ENCODE peak calls at places on chromosomes 11 and 22, in five cellular contexts. O is right lobe of liver, U is PC-3, B is AG04450, Q is cardiac muscle cell. K is an unnamed sample.

GRCh38 chr22:42693763-42694683 is 26.6 kb downstream of the A4GALT start:
- DNase-seq in O (no peak), U (no peak), B (no peak), Q (no peak), K (no peak)

GRCh38 chr22:27952091-27952490 is 33.0 kb upstream of the PITPNB start:
- DNase-seq in O (no peak), U (peak; percentile 4), B (peak; percentile 30), Q (no peak), K (no peak)

GRCh38 chr11:120375076-120375475 is 38.9 kb downstream of the ARHGEF12 start:
- DNase-seq in O (no peak), U (no peak), B (no peak), Q (no peak), K (no peak)

GRCh38 chr11:113663567-113663966 is 42.5 kb downstream of the TMPRSS5 start:
- DNase-seq in O (no peak), U (peak; percentile 62), B (no peak), Q (no peak), K (no peak)

GRCh38 chr11:28123151-28123571 is 15.0 kb downstream of the METTL15 start:
- DNase-seq in O (no peak), U (peak; percentile 58), B (no peak), Q (no peak), K (no peak)

GRCh38 chr11:119316729-119317591 is at the start of gene MCAM:
- DNase-seq in O (no peak), U (peak; percentile 53), B (no peak), Q (peak; percentile 82), K (no peak)

GRCh38 chr11:129286813-129287212 is 88.8 kb upstream of the BARX2 start:
- DNase-seq in O (no peak), U (peak; percentile 41), B (no peak), Q (no peak), K (no peak)

GRCh38 chr11:45332486-45332934 is 46.4 kb upstream of the SYT13 start:
- DNase-seq in O (no peak), U (no peak), B (no peak), Q (peak; percentile 67), K (peak; percentile 37)

GRCh38 chr11:127996825-127997224 is 590.5 kb downstream of the ETS1 start:
- DNase-seq in O (no peak), U (no peak), B (no peak), Q (no peak), K (no peak)

GRCh38 chr11:67364783-67365525 is 8.4 kb downstream of the CLCF1 start:
- DNase-seq in O (no peak), U (no peak), B (no peak), Q (no peak), K (no peak)

GRCh38 chr22:36010913-36011312 is 17.7 kb downstream of the RBFOX2 start:
- DNase-seq in O (no peak), U (peak; percentile 27), B (peak; percentile 55), Q (no peak), K (no peak)

GRCh38 chr11:43626798-43627197 is 53.7 kb upstream of the HSD17B12 start:
- DNase-seq in O (no peak), U (no peak), B (no peak), Q (no peak), K (no peak)

GRCh38 chr11:43632171-43632570 is 48.4 kb upstream of the HSD17B12 start:
- DNase-seq in O (no peak), U (peak; percentile 8), B (no peak), Q (no peak), K (no peak)

DNA sequence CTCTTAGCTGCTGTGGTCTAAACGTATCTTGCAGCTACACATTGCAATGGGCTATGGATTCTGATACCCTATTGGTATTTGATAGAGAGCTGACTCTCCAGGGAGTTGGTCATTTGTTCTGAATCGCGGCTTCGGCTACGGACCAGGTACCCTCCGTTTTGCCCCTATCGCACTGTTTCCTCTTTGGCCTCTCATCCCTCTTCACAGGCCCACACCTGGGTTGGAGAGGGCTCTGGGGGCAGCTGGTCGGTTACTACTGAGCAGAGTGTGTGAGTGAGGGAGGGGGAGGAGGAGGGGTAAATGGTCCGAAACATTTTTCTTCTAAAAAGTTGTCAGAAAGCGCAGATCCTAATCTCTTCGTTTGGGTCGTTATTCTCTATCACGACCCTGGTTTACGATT is 48.8 kb upstream of the HSD17B12 start:
- DNase-seq in O (no peak), U (no peak), B (no peak), Q (no peak), K (no peak)
- H3K27me3 ChIP-seq in O (no peaks in the 10 kb centered on the region), U (peaks cover 57% of the 10 kb centered on the region), B (peaks cover 4% of the 10 kb centered on the region), Q (peaks cover 24% of the 10 kb centered on the region), K (peaks cover 27% of the 10 kb centered on the region)

DNA sequence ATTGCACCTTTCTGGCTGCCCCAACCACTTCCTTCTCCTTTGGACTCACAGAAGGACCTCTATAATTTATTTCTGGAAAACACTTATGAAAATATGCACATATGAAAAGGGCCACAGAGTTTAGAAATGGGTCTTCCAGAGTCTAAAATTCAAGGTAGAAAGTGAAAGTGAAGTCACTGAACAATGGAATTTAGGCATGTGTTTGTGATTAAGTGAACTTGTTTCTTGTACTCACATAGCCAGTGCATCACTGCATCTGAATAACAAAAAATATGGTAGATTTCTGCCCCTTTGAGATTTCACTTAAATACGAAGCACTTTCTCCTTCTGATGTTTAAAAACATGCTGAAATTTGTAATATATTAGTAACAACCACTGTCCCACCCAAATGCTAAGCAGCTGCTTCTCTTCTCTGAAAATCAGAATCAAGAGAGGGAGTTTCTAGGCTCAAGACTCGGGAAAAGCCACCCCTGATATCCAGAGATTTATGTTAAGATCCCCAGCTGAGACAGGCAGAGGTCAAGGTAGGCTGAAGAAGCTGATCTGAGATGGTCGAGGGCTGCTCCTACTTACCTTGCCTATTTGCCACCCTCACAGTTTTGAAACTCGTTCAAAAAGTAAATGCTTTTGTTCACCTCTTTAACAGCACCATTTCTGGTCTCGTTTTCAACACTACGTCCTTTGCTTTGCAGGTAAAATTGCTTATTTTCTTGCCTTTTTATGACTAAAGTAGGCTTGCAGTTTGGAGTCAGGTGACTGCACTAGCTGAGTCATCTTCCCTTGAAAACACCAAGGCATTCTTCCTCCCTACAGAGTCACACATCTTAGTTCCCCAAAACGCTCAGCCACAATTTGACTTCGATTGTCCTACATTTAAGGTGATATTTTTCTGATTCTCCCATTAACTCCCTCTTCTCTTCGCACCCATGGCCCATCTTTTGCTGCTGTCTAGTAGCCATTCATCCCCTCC is at the start of gene XKR3:
- DNase-seq in O (no peak), U (peak; percentile 1), B (no peak), Q (no peak), K (no peak)
- H3K4me3 ChIP-seq in O (no peak within 1 kb of the TSS), U (peak within 1 kb of the TSS; percentile 24), B (no peak within 1 kb of the TSS), Q (no peak within 1 kb of the TSS), K (peak within 1 kb of the TSS; percentile 42)

DNA sequence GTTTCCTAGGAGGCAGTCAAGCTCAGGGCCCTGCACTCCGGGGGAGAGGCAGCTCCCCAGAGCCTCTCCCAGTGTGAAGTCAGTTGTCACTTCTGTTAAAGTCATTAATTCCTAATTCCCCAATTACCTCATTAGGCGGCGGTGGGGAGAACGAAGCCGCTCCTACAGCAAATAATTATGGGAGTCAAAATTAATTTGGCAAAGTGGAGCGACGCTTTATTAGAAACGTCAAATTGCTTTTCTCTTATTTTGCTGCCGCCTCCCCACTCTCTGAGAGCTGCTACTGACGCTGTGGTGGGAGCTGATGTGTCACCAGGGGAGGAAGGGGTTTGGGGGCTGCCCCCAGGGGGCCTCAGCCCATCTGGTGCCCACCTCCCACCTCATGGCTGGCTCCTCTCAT is 41.6 kb downstream of the SLC22A12 start:
- DNase-seq in O (no peak), U (no peak), B (no peak), Q (no peak), K (no peak)
- H3K27me3 ChIP-seq in O (no peaks in the 10 kb centered on the region), U (peaks cover 19% of the 10 kb centered on the region), B (peaks cover 38% of the 10 kb centered on the region), Q (peaks cover 27% of the 10 kb centered on the region), K (no peaks in the 10 kb centered on the region)

GRCh38 chr22:26615149-26615548 is 2.7 kb downstream of the CRYBB1 start:
- DNase-seq in O (no peak), U (no peak), B (no peak), Q (no peak), K (no peak)
- H3K4me3 ChIP-seq in O (no peak overlapping the region), U (no peak overlapping the region), B (no peak overlapping the region), Q (no peak overlapping the region), K (no peak overlapping the region)

DNA sequence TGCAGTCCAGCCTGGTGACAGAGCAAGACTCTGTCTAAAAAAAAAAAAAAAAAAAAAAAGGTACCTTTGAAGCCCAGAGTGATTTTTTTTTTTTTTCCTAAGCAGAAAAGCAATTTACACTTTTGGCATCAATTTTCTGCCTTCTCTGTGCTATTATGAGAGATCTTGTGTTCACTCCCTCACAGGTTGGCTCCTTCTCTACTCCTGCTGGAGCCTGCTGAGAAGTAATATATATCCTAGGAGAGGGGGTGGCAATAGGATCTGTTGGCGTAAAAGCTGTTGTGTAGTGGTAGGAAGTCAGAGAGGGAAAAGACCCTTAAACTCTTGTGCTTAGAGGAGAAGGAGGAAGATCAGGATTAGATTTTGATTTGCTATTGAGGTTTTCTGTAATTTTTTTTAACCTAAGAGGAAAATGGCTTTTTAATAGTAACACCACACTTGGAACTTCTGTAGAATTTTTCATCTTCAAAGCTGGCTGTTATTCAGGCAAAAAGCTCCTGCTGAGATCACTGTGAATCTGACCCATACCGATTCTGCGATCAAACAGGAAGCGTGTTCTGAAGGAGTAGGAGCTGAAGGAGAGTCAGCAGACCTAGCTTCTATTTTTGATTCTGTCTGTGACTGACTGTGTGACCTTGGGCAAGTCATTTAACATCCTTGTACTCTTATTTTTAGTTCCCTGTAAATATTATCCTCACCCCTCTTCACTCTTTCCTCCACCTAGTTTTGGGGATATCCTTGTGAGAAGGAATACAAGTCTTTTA is 77.7 kb downstream of the TRIM44 start:
- DNase-seq in O (no peak), U (no peak), B (no peak), Q (no peak), K (no peak)
- H3K27me3 ChIP-seq in O (no peaks in the 10 kb centered on the region), U (no peaks in the 10 kb centered on the region), B (no peaks in the 10 kb centered on the region), Q (no peaks in the 10 kb centered on the region), K (no peaks in the 10 kb centered on the region)

GRCh38 chr11:31806944-31807790 is 4.0 kb downstream of the PAX6 start:
- DNase-seq in O (no peak), U (no peak), B (no peak), Q (no peak), K (no peak)
- H3K4me3 ChIP-seq in O (no peak overlapping the region), U (no peak overlapping the region), B (no peak overlapping the region), Q (no peak overlapping the region), K (no peak overlapping the region)

GRCh38 chr11:12128191-12128841 is 17.9 kb downstream of the MICAL2 start:
- DNase-seq in O (no peak), U (peak; percentile 18), B (no peak), Q (no peak), K (no peak)
- H3K27me3 ChIP-seq in O (no peaks in the 10 kb centered on the region), U (no peaks in the 10 kb centered on the region), B (no peaks in the 10 kb centered on the region), Q (no peaks in the 10 kb centered on the region), K (no peaks in the 10 kb centered on the region)

DNA sequence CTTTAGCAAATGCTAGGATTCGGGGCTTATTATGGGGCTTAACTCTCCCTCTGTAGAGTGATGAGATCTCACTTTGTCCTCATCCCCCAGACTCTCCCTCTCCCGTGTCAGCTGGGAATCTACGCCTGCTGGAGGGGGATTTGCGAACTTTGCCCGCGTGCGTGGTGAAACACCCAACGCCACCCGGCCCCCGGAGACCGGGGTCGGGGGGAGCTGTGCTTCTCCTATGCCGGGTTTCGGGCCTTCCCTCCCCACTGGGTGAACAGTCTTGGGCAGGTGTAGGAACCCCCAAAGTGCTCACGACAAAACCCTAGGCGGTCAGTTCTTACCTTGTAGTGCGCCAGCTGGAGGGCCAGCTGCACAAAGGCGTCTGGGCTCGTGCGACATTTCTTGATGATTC is 21.6 kb upstream of the TESMIN start:
- DNase-seq in O (no peak), U (no peak), B (no peak), Q (no peak), K (no peak)
- H3K4me3 ChIP-seq in O (no peak overlapping the region), U (no peak overlapping the region), B (no peak overlapping the region), Q (no peak overlapping the region), K (no peak overlapping the region)

K was measured in CD4-positive, CD25-positive, alpha-beta regulatory T cell.